ENCODE peak calls at places on chromosomes 4 and X, in five cellular contexts. One of them, this sample, is unnamed.

GRCh38 chr4:6095897-6096296 is 77.7 kb upstream of the C4orf50 start:
- DNase-seq in K562: no peak
- DNase-seq in SK-N-SH: no peak
- DNase-seq in GM12878: no peak
- DNase-seq in HepG2: no peak
- DNase-seq in this sample: no peak

GRCh38 chrX:138011461-138011860 is 445.5 kb downstream of the ZIC3 start:
- DNase-seq in K562: no peak
- DNase-seq in GM12878: no peak
- DNase-seq in SK-N-SH: no peak
- DNase-seq in HepG2: no peak
- DNase-seq in this sample: no peak

GRCh38 chrX:48919947-48920712 is 1.3 kb upstream of the PIM2 start:
- DNase-seq in K562: no peak
- DNase-seq in SK-N-SH: no peak
- DNase-seq in GM12878: no peak
- DNase-seq in HepG2: no peak
- DNase-seq in this sample: no peak

GRCh38 chr4:112916868-112917267 is 132.6 kb upstream of the ANK2 start:
- DNase-seq in GM12878: no peak
- DNase-seq in HepG2: no peak
- DNase-seq in K562: no peak
- DNase-seq in SK-N-SH: no peak
- DNase-seq in this sample: no peak

GRCh38 chr4:87081826-87082225 is 138.6 kb downstream of the KLHL8 start:
- DNase-seq in GM12878: no peak
- DNase-seq in K562: no peak
- DNase-seq in SK-N-SH: no peak
- DNase-seq in HepG2: no peak
- DNase-seq in this sample: no peak

GRCh38 chr4:175998782-175999181 is 66.9 kb upstream of the WDR17 start:
- DNase-seq in HepG2: no peak
- DNase-seq in K562: no peak
- DNase-seq in SK-N-SH: no peak
- DNase-seq in GM12878: no peak
- DNase-seq in this sample: peak

GRCh38 chr4:154719087-154719486 is 24.7 kb upstream of the LRAT start:
- DNase-seq in HepG2: no peak
- DNase-seq in GM12878: no peak
- DNase-seq in SK-N-SH: no peak
- DNase-seq in K562: no peak
- DNase-seq in this sample: no peak

GRCh38 chr4:52873191-52873590 is 11.1 kb downstream of the RASL11B start:
- DNase-seq in SK-N-SH: no peak
- DNase-seq in GM12878: no peak
- DNase-seq in HepG2: no peak
- DNase-seq in K562: no peak
- DNase-seq in this sample: no peak

GRCh38 chr4:36026348-36026747 is 218.0 kb downstream of the ARAP2 start:
- DNase-seq in SK-N-SH: no peak
- DNase-seq in HepG2: no peak
- DNase-seq in K562: no peak
- DNase-seq in GM12878: no peak
- DNase-seq in this sample: no peak

GRCh38 chr4:31530555-31530954 is 810.4 kb downstream of the PCDH7 start:
- DNase-seq in HepG2: no peak
- DNase-seq in SK-N-SH: no peak
- DNase-seq in GM12878: no peak
- DNase-seq in K562: no peak
- DNase-seq in this sample: no peak

GRCh38 chr4:124167602-124168001 is 544.9 kb downstream of the ANKRD50 start:
- DNase-seq in SK-N-SH: no peak
- DNase-seq in HepG2: no peak
- DNase-seq in GM12878: no peak
- DNase-seq in K562: no peak
- DNase-seq in this sample: no peak

GRCh38 chr4:103934178-103934789 is 214.5 kb upstream of the TACR3 start:
- DNase-seq in SK-N-SH: peak
- DNase-seq in K562: peak
- DNase-seq in GM12878: no peak
- DNase-seq in HepG2: peak
- DNase-seq in this sample: peak

GRCh38 chr4:82905205-82905604 is 4.7 kb downstream of the THAP9 start:
- DNase-seq in K562: no peak
- DNase-seq in HepG2: no peak
- DNase-seq in SK-N-SH: no peak
- DNase-seq in GM12878: peak
- DNase-seq in this sample: no peak

GRCh38 chr4:55768291-55768690 is 51.3 kb upstream of the EXOC1L start:
- DNase-seq in HepG2: peak
- DNase-seq in GM12878: no peak
- DNase-seq in SK-N-SH: no peak
- DNase-seq in K562: no peak
- DNase-seq in this sample: no peak

GRCh38 chr4:123546123-123546654 is 149.6 kb downstream of the SPRY1 start:
- DNase-seq in K562: no peak
- DNase-seq in SK-N-SH: peak
- DNase-seq in HepG2: peak
- DNase-seq in GM12878: no peak
- DNase-seq in this sample: no peak

GRCh38 chr4:80360102-80360501 is 24.6 kb downstream of the CFAP299 start:
- DNase-seq in HepG2: no peak
- DNase-seq in SK-N-SH: no peak
- DNase-seq in K562: no peak
- DNase-seq in GM12878: no peak
- DNase-seq in this sample: no peak

GRCh38 chrX:129982300-129983246 is at the start of gene BCORL1:
- DNase-seq in SK-N-SH: peak
- DNase-seq in GM12878: peak
- DNase-seq in K562: peak
- DNase-seq in HepG2: peak
- DNase-seq in this sample: peak

GRCh38 chr4:3427134-3427476 is 14.7 kb upstream of the HGFAC start:
- DNase-seq in HepG2: no peak
- DNase-seq in SK-N-SH: no peak
- DNase-seq in GM12878: no peak
- DNase-seq in K562: no peak
- DNase-seq in this sample: no peak

GRCh38 chrX:134792077-134792476 is 133.8 kb upstream of the PLAC1 start:
- DNase-seq in K562: peak
- DNase-seq in GM12878: no peak
- DNase-seq in SK-N-SH: no peak
- DNase-seq in HepG2: no peak
- DNase-seq in this sample: no peak

GRCh38 chrX:70423937-70424336 is 823 bp downstream of the GDPD2 start:
- DNase-seq in HepG2: no peak
- DNase-seq in K562: no peak
- DNase-seq in SK-N-SH: no peak
- DNase-seq in GM12878: no peak
- DNase-seq in this sample: no peak

GRCh38 chr4:133594246-133595207 is 445.4 kb downstream of the PCDH10 start:
- DNase-seq in HepG2: no peak
- DNase-seq in SK-N-SH: no peak
- DNase-seq in GM12878: no peak
- DNase-seq in K562: no peak
- DNase-seq in this sample: no peak

GRCh38 chrX:111431007-111431406 is 19.0 kb upstream of the DCX start:
- DNase-seq in HepG2: no peak
- DNase-seq in K562: no peak
- DNase-seq in GM12878: no peak
- DNase-seq in SK-N-SH: no peak
- DNase-seq in this sample: no peak

GRCh38 chrX:46407753-46408130 is 137.5 kb downstream of the ZNF674 start:
- DNase-seq in SK-N-SH: no peak
- DNase-seq in HepG2: no peak
- DNase-seq in K562: no peak
- DNase-seq in GM12878: no peak
- DNase-seq in this sample: no peak

GRCh38 chrX:135112096-135112729 is 8.1 kb downstream of the ETDB start:
- DNase-seq in SK-N-SH: peak
- DNase-seq in HepG2: no peak
- DNase-seq in GM12878: no peak
- DNase-seq in K562: no peak
- DNase-seq in this sample: peak

GRCh38 chr4:54568184-54568583 is 89.6 kb upstream of the KIT start:
- DNase-seq in SK-N-SH: no peak
- DNase-seq in K562: no peak
- DNase-seq in HepG2: no peak
- DNase-seq in GM12878: no peak
- DNase-seq in this sample: no peak

GRCh38 chr4:8862800-8863758 is 8.6 kb downstream of the HMX1 start:
- DNase-seq in GM12878: no peak
- DNase-seq in K562: no peak
- DNase-seq in HepG2: no peak
- DNase-seq in SK-N-SH: no peak
- DNase-seq in this sample: no peak

GRCh38 chr4:22203436-22204011 is 255.0 kb upstream of the KCNIP4 start:
- DNase-seq in SK-N-SH: no peak
- DNase-seq in K562: no peak
- DNase-seq in GM12878: no peak
- DNase-seq in HepG2: no peak
- DNase-seq in this sample: no peak

GRCh38 chrX:81202413-81202794 is 502 bp downstream of the SH3BGRL start:
- DNase-seq in GM12878: no peak
- DNase-seq in SK-N-SH: no peak
- DNase-seq in K562: no peak
- DNase-seq in HepG2: no peak
- DNase-seq in this sample: no peak

GRCh38 chr4:43453058-43453457 is 560.5 kb downstream of the GRXCR1 start:
- DNase-seq in GM12878: no peak
- DNase-seq in K562: no peak
- DNase-seq in HepG2: no peak
- DNase-seq in SK-N-SH: no peak
- DNase-seq in this sample: no peak

GRCh38 chr4:159639924-159640323 is 537.0 kb downstream of the RAPGEF2 start:
- DNase-seq in SK-N-SH: no peak
- DNase-seq in HepG2: no peak
- DNase-seq in K562: no peak
- DNase-seq in GM12878: no peak
- DNase-seq in this sample: no peak
- TF ChIP-seq FOXM1 in SK-N-SH: no peak
- TF ChIP-seq FOXM1 in HepG2: no peak
- TF ChIP-seq FOXM1 in K562: no peak
- TF ChIP-seq FOXM1 in GM12878: no peak
- TF ChIP-seq FOXM1 in this sample: no peak

GRCh38 chrX:13087322-13088154 is 43.1 kb upstream of the FAM9C start:
- DNase-seq in GM12878: peak
- DNase-seq in HepG2: no peak
- DNase-seq in K562: no peak
- DNase-seq in SK-N-SH: no peak
- DNase-seq in this sample: no peak
- TF ChIP-seq FOXM1 in GM12878: no peak
- TF ChIP-seq FOXM1 in HepG2: no peak
- TF ChIP-seq FOXM1 in K562: no peak
- TF ChIP-seq FOXM1 in SK-N-SH: no peak
- TF ChIP-seq FOXM1 in this sample: no peak

GRCh38 chrX:152405561-152405960 is 45.6 kb downstream of the GABRA3 start:
- DNase-seq in HepG2: no peak
- DNase-seq in K562: no peak
- DNase-seq in SK-N-SH: no peak
- DNase-seq in GM12878: no peak
- DNase-seq in this sample: no peak
- TF ChIP-seq FOXM1 in HepG2: no peak
- TF ChIP-seq FOXM1 in K562: no peak
- TF ChIP-seq FOXM1 in SK-N-SH: no peak
- TF ChIP-seq FOXM1 in GM12878: no peak
- TF ChIP-seq FOXM1 in this sample: no peak

GRCh38 chrX:146238173-146238572 is 420.5 kb downstream of the SLITRK2 start:
- DNase-seq in HepG2: no peak
- DNase-seq in GM12878: no peak
- DNase-seq in SK-N-SH: no peak
- DNase-seq in K562: no peak
- DNase-seq in this sample: no peak
- TF ChIP-seq FOXM1 in HepG2: no peak
- TF ChIP-seq FOXM1 in GM12878: no peak
- TF ChIP-seq FOXM1 in SK-N-SH: no peak
- TF ChIP-seq FOXM1 in K562: no peak
- TF ChIP-seq FOXM1 in this sample: no peak

GRCh38 chrX:13598877-13599276 is 29.5 kb downstream of the EGFL6 start:
- DNase-seq in HepG2: no peak
- DNase-seq in SK-N-SH: peak
- DNase-seq in GM12878: no peak
- DNase-seq in K562: peak
- DNase-seq in this sample: peak
- TF ChIP-seq FOXM1 in HepG2: no peak
- TF ChIP-seq FOXM1 in SK-N-SH: no peak
- TF ChIP-seq FOXM1 in GM12878: no peak
- TF ChIP-seq FOXM1 in K562: no peak
- TF ChIP-seq FOXM1 in this sample: no peak